ENCODE peak calls at places on chromosomes 2 and 18, in five cellular contexts. N is neural crest cell, X is colonic mucosa, I is glutamatergic neuron, K is progenitor cell of endocrine pancreas. O is an unnamed sample.

GRCh38 chr2:206936456-206937222 is 2.7 kb upstream of the CPO start:
- DNase-seq in N (no peak), I (no peak), K (no peak), X (no peak), O (no peak)

GRCh38 chr18:80068571-80069272 is 34.5 kb downstream of the RBFA start:
- DNase-seq in I (no peak), K (no peak), N (no peak), X (no peak), O (no peak)

GRCh38 chr2:33366473-33366872 is 110.0 kb upstream of the RASGRP3 start:
- DNase-seq in K (no peak), N (no peak), I (no peak), X (no peak), O (no peak)

GRCh38 chr2:225002039-225002655 is 40.1 kb downstream of the DOCK10 start:
- DNase-seq in X (peak; percentile 83), N (peak; percentile 52), I (peak; percentile 33), K (no peak), O (peak; percentile 44)

GRCh38 chr2:217086038-217086522 is 226.2 kb upstream of the TNP1 start:
- DNase-seq in X (no peak), N (no peak), I (no peak), K (no peak), O (no peak)

GRCh38 chr2:100972452-100972851 is 29.6 kb upstream of the RPL31 start:
- DNase-seq in I (no peak), X (no peak), K (no peak), N (no peak), O (no peak)

GRCh38 chr2:240815761-240816583 is 4.0 kb downstream of the KIF1A start:
- DNase-seq in K (no peak), I (no peak), N (no peak), X (no peak), O (peak; percentile 24)

GRCh38 chr2:85702172-85702571 is 8.0 kb downstream of the GNLY start:
- DNase-seq in I (no peak), N (no peak), K (no peak), X (no peak), O (no peak)

GRCh38 chr18:35786359-35787042 is 186.0 kb upstream of the RMP24 start:
- DNase-seq in X (no peak), N (no peak), K (no peak), I (no peak), O (no peak)

GRCh38 chr2:43221660-43222471 is 4.5 kb downstream of the ZFP36L2 start:
- DNase-seq in N (peak; percentile 77), K (peak; percentile 48), X (peak; percentile 90), I (peak; percentile 82), O (no peak)

GRCh38 chr2:178452870-178453269 is 1.7 kb downstream of the PJVK start:
- DNase-seq in N (no peak), X (no peak), K (no peak), I (no peak), O (no peak)

GRCh38 chr2:28552045-28552823 is 56.4 kb downstream of the PLB1 start:
- DNase-seq in N (no peak), I (no peak), K (no peak), X (no peak), O (no peak)

GRCh38 chr2:164737612-164738081 is 104.0 kb downstream of the COBLL1 start:
- DNase-seq in I (peak; percentile 39), K (peak; percentile 30), N (peak; percentile 33), X (peak; percentile 64), O (peak; percentile 24)

GRCh38 chr2:64288932-64289655 is 144.9 kb upstream of the PELI1 start:
- DNase-seq in N (no peak), X (no peak), I (no peak), K (no peak), O (no peak)

GRCh38 chr2:43531251-43531650 is 64.6 kb downstream of the THADA start:
- DNase-seq in K (no peak), X (no peak), N (no peak), I (no peak), O (no peak)

GRCh38 chr2:234579231-234579962 is 82.5 kb upstream of the ARL4C start:
- DNase-seq in I (no peak), N (no peak), K (no peak), X (no peak), O (no peak)

GRCh38 chr2:9300829-9301453 is 94.3 kb downstream of the ASAP2 start:
- DNase-seq in K (no peak), I (no peak), X (no peak), N (no peak), O (no peak)

GRCh38 chr2:240589850-240590525 is 3.5 kb downstream of the CAPN10 start:
- DNase-seq in I (no peak), N (no peak), K (no peak), X (no peak), O (no peak)

GRCh38 chr2:237181844-237182243 is 96.2 kb downstream of the COPS8 start:
- DNase-seq in K (no peak), N (no peak), X (no peak), I (no peak), O (no peak)

GRCh38 chr2:238267341-238267710 is 21.1 kb downstream of the PER2 start:
- DNase-seq in N (no peak), K (no peak), X (no peak), I (no peak), O (no peak)

GRCh38 chr18:27108842-27109241 is 76.3 kb downstream of the CHST9 start:
- DNase-seq in K (no peak), N (no peak), X (no peak), I (no peak), O (no peak)

GRCh38 chr2:31386648-31387047 is 27.9 kb downstream of the XDH start:
- DNase-seq in N (no peak), X (no peak), I (no peak), K (no peak), O (no peak)

GRCh38 chr2:171095014-171095582 is 65.6 kb downstream of the TLK1 start:
- DNase-seq in I (no peak), X (no peak), N (no peak), K (no peak), O (no peak)

GRCh38 chr2:226738821-226739507 is 60.7 kb downstream of the IRS1 start:
- DNase-seq in N (no peak), I (no peak), K (no peak), X (no peak), O (no peak)

GRCh38 chr2:71933467-71934319 is 214.0 kb downstream of the CYP26B1 start:
- DNase-seq in X (peak; percentile 21), N (peak; percentile 0), K (no peak), I (no peak), O (peak; percentile 15)
- TF ChIP-seq CTCF in X (no peak), N (peak; percentile 15), K (peak; percentile 35), I (no peak), O (no peak)

GRCh38 chr2:203097735-203098134 is 83.1 kb downstream of the NBEAL1 start:
- DNase-seq in X (no peak), I (no peak), K (no peak), N (no peak), O (no peak)
- TF ChIP-seq CTCF in X (peak; percentile 12), I (peak; percentile 49), K (peak; percentile 53), N (peak; percentile 56), O (no peak)

GRCh38 chr2:84449055-84449454 is 10.0 kb downstream of the SUCLG1 start:
- DNase-seq in N (no peak), I (no peak), X (no peak), K (no peak), O (no peak)

GRCh38 chr2:84451579-84451978 is 7.5 kb downstream of the SUCLG1 start:
- DNase-seq in K (no peak), X (no peak), I (no peak), N (no peak), O (no peak)

GRCh38 chr2:84452624-84453023 is 6.5 kb downstream of the SUCLG1 start:
- DNase-seq in I (no peak), N (no peak), K (no peak), X (no peak), O (no peak)

GRCh38 chr2:84449711-84450110 is 9.4 kb downstream of the SUCLG1 start:
- DNase-seq in I (no peak), X (no peak), K (no peak), N (no peak), O (no peak)

GRCh38 chr2:84450288-84451227 is 8.5 kb downstream of the SUCLG1 start:
- DNase-seq in I (peak; percentile 15), N (no peak), X (no peak), K (no peak), O (no peak)
- TF ChIP-seq CTCF in I (no peak), N (no peak), X (no peak), K (no peak), O (no peak)

GRCh38 chr18:48924621-48925601 is 25.9 kb downstream of the SMAD7 start:
- DNase-seq in X (peak; percentile 33), K (no peak), I (no peak), N (no peak), O (no peak)
- TF ChIP-seq CTCF in X (no peak), K (no peak), I (no peak), N (no peak), O (no peak)

GRCh38 chr18:46460754-46461153 is 196.3 kb downstream of the LOXHD1 start:
- DNase-seq in K (no peak), I (no peak), N (no peak), X (no peak), O (no peak)

GRCh38 chr18:46461993-46462392 is 195.0 kb downstream of the LOXHD1 start:
- DNase-seq in K (no peak), N (no peak), X (no peak), I (no peak), O (no peak)

GRCh38 chr18:46459789-46460455 is 197.1 kb downstream of the LOXHD1 start:
- DNase-seq in N (no peak), X (no peak), K (no peak), I (no peak), O (no peak)

GRCh38 chr18:46456691-46457090 is 200.3 kb downstream of the LOXHD1 start:
- DNase-seq in N (no peak), I (no peak), X (no peak), K (no peak), O (no peak)

GRCh38 chr18:46458472-46458871 is 198.5 kb downstream of the LOXHD1 start:
- DNase-seq in I (no peak), K (no peak), N (no peak), X (no peak), O (no peak)
- TF ChIP-seq CTCF in I (no peak), K (no peak), N (no peak), X (no peak), O (no peak)